ENCODE peak calls at places on chromosome 19, in ten cellular contexts. One of them, this sample, is unnamed.

GRCh38 chr19:20039203-20039723 is at the start of gene ZNF682:
- DNase-seq in adrenal gland: peak
- DNase-seq in fibroblast of mammary gland: peak
- DNase-seq in HL-60: peak
- DNase-seq in cardiac fibroblast: peak
- DNase-seq in testis: peak
- DNase-seq in mucosa of descending colon: peak
- DNase-seq in GM23338: peak
- DNase-seq in heart right ventricle: peak
- DNase-seq in neuronal stem cell: peak
- DNase-seq in this sample: peak

GRCh38 chr19:10333758-10334339 is 520 bp upstream of the RAVER1 start:
- DNase-seq in cardiac fibroblast: no peak
- DNase-seq in fibroblast of mammary gland: no peak
- DNase-seq in mucosa of descending colon: no peak
- DNase-seq in neuronal stem cell: no peak
- DNase-seq in adrenal gland: no peak
- DNase-seq in testis: peak
- DNase-seq in heart right ventricle: no peak
- DNase-seq in GM23338: no peak
- DNase-seq in HL-60: no peak
- DNase-seq in this sample: no peak

GRCh38 chr19:7637374-7638256 is 705 bp downstream of the STXBP2 start:
- DNase-seq in neuronal stem cell: no peak
- DNase-seq in fibroblast of mammary gland: no peak
- DNase-seq in testis: peak
- DNase-seq in GM23338: no peak
- DNase-seq in adrenal gland: peak
- DNase-seq in cardiac fibroblast: peak
- DNase-seq in HL-60: peak
- DNase-seq in mucosa of descending colon: peak
- DNase-seq in heart right ventricle: no peak
- DNase-seq in this sample: no peak

GRCh38 chr19:533485-534058 is 2.0 kb downstream of the CDC34 start:
- DNase-seq in mucosa of descending colon: no peak
- DNase-seq in adrenal gland: no peak
- DNase-seq in GM23338: no peak
- DNase-seq in heart right ventricle: no peak
- DNase-seq in cardiac fibroblast: no peak
- DNase-seq in fibroblast of mammary gland: no peak
- DNase-seq in testis: no peak
- DNase-seq in neuronal stem cell: no peak
- DNase-seq in HL-60: no peak
- DNase-seq in this sample: no peak

GRCh38 chr19:38317104-38317612 is 1.4 kb upstream of the YIF1B start:
- DNase-seq in cardiac fibroblast: no peak
- DNase-seq in GM23338: no peak
- DNase-seq in adrenal gland: peak
- DNase-seq in neuronal stem cell: no peak
- DNase-seq in fibroblast of mammary gland: no peak
- DNase-seq in mucosa of descending colon: no peak
- DNase-seq in testis: no peak
- DNase-seq in HL-60: peak
- DNase-seq in heart right ventricle: no peak
- DNase-seq in this sample: no peak

GRCh38 chr19:57570707-57571106 is 8.0 kb downstream of the ZNF416 start:
- DNase-seq in heart right ventricle: no peak
- DNase-seq in fibroblast of mammary gland: no peak
- DNase-seq in testis: no peak
- DNase-seq in adrenal gland: no peak
- DNase-seq in HL-60: no peak
- DNase-seq in cardiac fibroblast: no peak
- DNase-seq in GM23338: no peak
- DNase-seq in neuronal stem cell: no peak
- DNase-seq in mucosa of descending colon: no peak
- DNase-seq in this sample: no peak

GRCh38 chr19:5191091-5191490 is 149.5 kb downstream of the PTPRS start:
- DNase-seq in heart right ventricle: no peak
- DNase-seq in mucosa of descending colon: no peak
- DNase-seq in HL-60: no peak
- DNase-seq in GM23338: no peak
- DNase-seq in neuronal stem cell: no peak
- DNase-seq in adrenal gland: no peak
- DNase-seq in fibroblast of mammary gland: no peak
- DNase-seq in cardiac fibroblast: no peak
- DNase-seq in testis: no peak
- DNase-seq in this sample: peak

GRCh38 chr19:10230155-10230903 is 802 bp downstream of the S1PR2 start:
- DNase-seq in heart right ventricle: peak
- DNase-seq in neuronal stem cell: peak
- DNase-seq in HL-60: no peak
- DNase-seq in mucosa of descending colon: peak
- DNase-seq in cardiac fibroblast: peak
- DNase-seq in GM23338: peak
- DNase-seq in fibroblast of mammary gland: no peak
- DNase-seq in testis: peak
- DNase-seq in adrenal gland: peak
- DNase-seq in this sample: peak

GRCh38 chr19:19109601-19110000 is 28.7 kb downstream of the TMEM161A start:
- DNase-seq in HL-60: no peak
- DNase-seq in fibroblast of mammary gland: peak
- DNase-seq in adrenal gland: peak
- DNase-seq in mucosa of descending colon: no peak
- DNase-seq in neuronal stem cell: no peak
- DNase-seq in cardiac fibroblast: peak
- DNase-seq in testis: no peak
- DNase-seq in heart right ventricle: no peak
- DNase-seq in GM23338: no peak
- DNase-seq in this sample: no peak

GRCh38 chr19:40740747-40741146 is 9.5 kb downstream of the ACTMAP start:
- DNase-seq in adrenal gland: no peak
- DNase-seq in HL-60: no peak
- DNase-seq in cardiac fibroblast: no peak
- DNase-seq in neuronal stem cell: no peak
- DNase-seq in heart right ventricle: no peak
- DNase-seq in mucosa of descending colon: no peak
- DNase-seq in GM23338: no peak
- DNase-seq in fibroblast of mammary gland: peak
- DNase-seq in testis: peak
- DNase-seq in this sample: peak

GRCh38 chr19:7516281-7516862 is 469 bp downstream of the ZNF358 start:
- DNase-seq in neuronal stem cell: no peak
- DNase-seq in cardiac fibroblast: no peak
- DNase-seq in heart right ventricle: no peak
- DNase-seq in adrenal gland: no peak
- DNase-seq in HL-60: no peak
- DNase-seq in testis: no peak
- DNase-seq in mucosa of descending colon: no peak
- DNase-seq in GM23338: peak
- DNase-seq in fibroblast of mammary gland: no peak
- DNase-seq in this sample: no peak

GRCh38 chr19:47766670-47767069 is 11.8 kb upstream of the SELENOW start:
- DNase-seq in HL-60: no peak
- DNase-seq in GM23338: no peak
- DNase-seq in adrenal gland: no peak
- DNase-seq in testis: no peak
- DNase-seq in heart right ventricle: no peak
- DNase-seq in cardiac fibroblast: no peak
- DNase-seq in neuronal stem cell: no peak
- DNase-seq in mucosa of descending colon: no peak
- DNase-seq in fibroblast of mammary gland: no peak
- DNase-seq in this sample: no peak

GRCh38 chr19:17834350-17835181 is 13.2 kb downstream of the JAK3 start:
- DNase-seq in neuronal stem cell: no peak
- DNase-seq in heart right ventricle: no peak
- DNase-seq in adrenal gland: no peak
- DNase-seq in cardiac fibroblast: no peak
- DNase-seq in HL-60: no peak
- DNase-seq in fibroblast of mammary gland: no peak
- DNase-seq in mucosa of descending colon: no peak
- DNase-seq in testis: no peak
- DNase-seq in GM23338: peak
- DNase-seq in this sample: no peak

GRCh38 chr19:45098521-45099464 is 5.8 kb downstream of the PPP1R37 start:
- DNase-seq in testis: peak
- DNase-seq in GM23338: no peak
- DNase-seq in HL-60: no peak
- DNase-seq in neuronal stem cell: no peak
- DNase-seq in fibroblast of mammary gland: peak
- DNase-seq in cardiac fibroblast: peak
- DNase-seq in heart right ventricle: peak
- DNase-seq in mucosa of descending colon: no peak
- DNase-seq in adrenal gland: peak
- DNase-seq in this sample: peak

GRCh38 chr19:29098863-29099481 is 114.0 kb downstream of the UQCRFS1 start:
- DNase-seq in heart right ventricle: peak
- DNase-seq in fibroblast of mammary gland: peak
- DNase-seq in GM23338: no peak
- DNase-seq in adrenal gland: peak
- DNase-seq in neuronal stem cell: no peak
- DNase-seq in testis: peak
- DNase-seq in HL-60: no peak
- DNase-seq in cardiac fibroblast: peak
- DNase-seq in mucosa of descending colon: peak
- DNase-seq in this sample: peak

GRCh38 chr19:12521996-12522395 is 29.3 kb downstream of the ZNF564 start:
- DNase-seq in mucosa of descending colon: no peak
- DNase-seq in fibroblast of mammary gland: no peak
- DNase-seq in GM23338: peak
- DNase-seq in cardiac fibroblast: no peak
- DNase-seq in HL-60: no peak
- DNase-seq in heart right ventricle: no peak
- DNase-seq in adrenal gland: no peak
- DNase-seq in testis: no peak
- DNase-seq in neuronal stem cell: no peak
- DNase-seq in this sample: no peak

GRCh38 chr19:51546107-51546649 is 14.7 kb upstream of the SIGLEC6 start:
- DNase-seq in cardiac fibroblast: no peak
- DNase-seq in fibroblast of mammary gland: no peak
- DNase-seq in heart right ventricle: no peak
- DNase-seq in HL-60: peak
- DNase-seq in mucosa of descending colon: no peak
- DNase-seq in adrenal gland: no peak
- DNase-seq in GM23338: no peak
- DNase-seq in testis: no peak
- DNase-seq in neuronal stem cell: no peak
- DNase-seq in this sample: no peak
- H3K4me3 ChIP-seq in cardiac fibroblast: no peak
- H3K4me3 ChIP-seq in fibroblast of mammary gland: no peak
- H3K4me3 ChIP-seq in heart right ventricle: no peak
- H3K4me3 ChIP-seq in HL-60: no peak
- H3K4me3 ChIP-seq in mucosa of descending colon: no peak
- H3K4me3 ChIP-seq in adrenal gland: no peak
- H3K4me3 ChIP-seq in GM23338: no peak
- H3K4me3 ChIP-seq in testis: no peak
- H3K4me3 ChIP-seq in neuronal stem cell: no peak
- H3K4me3 ChIP-seq in this sample: no peak

DNA sequence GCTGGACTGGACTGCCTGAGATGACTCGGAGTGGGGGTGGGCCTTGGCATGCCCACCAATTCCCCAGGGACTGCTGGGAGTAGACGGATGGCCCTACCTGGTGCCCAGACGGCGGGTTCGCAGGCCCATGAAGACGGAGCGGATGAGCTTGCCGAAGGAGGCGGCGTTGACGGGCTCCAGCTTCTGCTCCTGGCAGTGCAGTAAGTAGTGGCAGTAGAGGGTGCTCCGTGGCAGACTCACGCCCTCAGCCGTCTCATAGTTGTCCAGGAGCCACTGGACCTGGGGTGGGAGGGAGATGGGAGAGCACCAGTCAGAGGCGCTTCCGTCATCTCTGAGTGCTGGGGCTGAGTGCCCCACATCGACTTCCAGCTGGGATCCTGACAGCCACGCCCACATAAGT is 17.6 kb downstream of the DCAF15 start:
- DNase-seq in neuronal stem cell: no peak
- DNase-seq in fibroblast of mammary gland: no peak
- DNase-seq in cardiac fibroblast: no peak
- DNase-seq in GM23338: no peak
- DNase-seq in HL-60: no peak
- DNase-seq in mucosa of descending colon: no peak
- DNase-seq in heart right ventricle: no peak
- DNase-seq in adrenal gland: no peak
- DNase-seq in testis: no peak
- DNase-seq in this sample: no peak
- H3K4me3 ChIP-seq in neuronal stem cell: no peak
- H3K4me3 ChIP-seq in fibroblast of mammary gland: no peak
- H3K4me3 ChIP-seq in cardiac fibroblast: no peak
- H3K4me3 ChIP-seq in GM23338: no peak
- H3K4me3 ChIP-seq in HL-60: no peak
- H3K4me3 ChIP-seq in mucosa of descending colon: no peak
- H3K4me3 ChIP-seq in heart right ventricle: no peak
- H3K4me3 ChIP-seq in adrenal gland: no peak
- H3K4me3 ChIP-seq in testis: no peak
- H3K4me3 ChIP-seq in this sample: no peak

DNA sequence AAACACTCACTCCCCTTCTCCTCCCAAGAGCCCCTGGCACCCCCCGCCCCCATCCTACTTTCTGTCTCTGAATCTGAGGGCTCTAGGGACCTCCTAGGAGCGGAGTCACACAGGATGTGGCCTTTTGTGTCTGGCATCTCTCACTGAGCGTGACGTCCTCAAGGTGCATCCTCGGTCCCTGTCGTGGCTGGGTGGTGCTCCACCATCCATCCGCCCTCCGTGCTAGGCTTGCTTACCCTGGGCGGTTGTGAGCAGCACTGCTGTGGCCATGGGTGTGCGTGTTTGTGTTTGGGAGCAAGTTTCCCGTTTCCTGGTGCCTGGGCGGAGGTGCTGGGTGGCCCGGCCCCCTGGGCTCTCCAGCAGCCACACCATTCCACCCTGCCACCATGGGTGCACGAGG is 12.2 kb downstream of the PLEKHJ1 start:
- DNase-seq in neuronal stem cell: no peak
- DNase-seq in adrenal gland: no peak
- DNase-seq in testis: no peak
- DNase-seq in heart right ventricle: no peak
- DNase-seq in cardiac fibroblast: no peak
- DNase-seq in GM23338: no peak
- DNase-seq in fibroblast of mammary gland: no peak
- DNase-seq in HL-60: no peak
- DNase-seq in mucosa of descending colon: no peak
- DNase-seq in this sample: no peak
- H3K4me3 ChIP-seq in neuronal stem cell: no peak
- H3K4me3 ChIP-seq in adrenal gland: no peak
- H3K4me3 ChIP-seq in testis: no peak
- H3K4me3 ChIP-seq in heart right ventricle: no peak
- H3K4me3 ChIP-seq in cardiac fibroblast: no peak
- H3K4me3 ChIP-seq in GM23338: no peak
- H3K4me3 ChIP-seq in fibroblast of mammary gland: no peak
- H3K4me3 ChIP-seq in HL-60: no peak
- H3K4me3 ChIP-seq in mucosa of descending colon: no peak
- H3K4me3 ChIP-seq in this sample: no peak

DNA sequence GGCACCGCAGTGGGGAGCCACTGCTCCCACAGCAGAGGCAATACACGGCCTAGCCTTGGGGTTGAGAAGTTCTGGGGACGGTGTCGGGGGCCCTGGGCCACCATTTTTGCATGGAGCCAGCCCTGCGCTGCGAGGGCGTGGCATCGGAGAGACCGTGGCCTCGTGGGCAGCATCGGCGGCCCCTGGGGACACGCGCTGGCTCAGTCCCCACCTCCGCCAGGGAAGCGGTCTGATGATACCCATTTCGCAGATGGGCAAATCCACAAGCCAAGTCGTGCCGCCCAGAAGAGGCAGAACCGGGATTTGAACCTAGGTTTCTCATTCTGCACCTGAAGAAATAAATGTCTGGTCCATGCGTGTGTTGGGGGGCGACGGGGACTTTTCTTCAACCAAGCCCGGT is 1.2 kb upstream of the UPK1A start:
- DNase-seq in testis: no peak
- DNase-seq in heart right ventricle: no peak
- DNase-seq in mucosa of descending colon: no peak
- DNase-seq in adrenal gland: no peak
- DNase-seq in cardiac fibroblast: no peak
- DNase-seq in GM23338: no peak
- DNase-seq in neuronal stem cell: no peak
- DNase-seq in fibroblast of mammary gland: no peak
- DNase-seq in HL-60: no peak
- DNase-seq in this sample: no peak
- H3K4me3 ChIP-seq in testis: no peak
- H3K4me3 ChIP-seq in heart right ventricle: no peak
- H3K4me3 ChIP-seq in mucosa of descending colon: no peak
- H3K4me3 ChIP-seq in adrenal gland: no peak
- H3K4me3 ChIP-seq in cardiac fibroblast: no peak
- H3K4me3 ChIP-seq in GM23338: no peak
- H3K4me3 ChIP-seq in neuronal stem cell: no peak
- H3K4me3 ChIP-seq in fibroblast of mammary gland: no peak
- H3K4me3 ChIP-seq in HL-60: no peak
- H3K4me3 ChIP-seq in this sample: no peak

This sample was measured in AG10803.